ENCODE peak calls at places on chromosomes 6 and 20, in seven cellular contexts. C is PC-3, Y is left ventricle myocardium inferior, X is PC-9, W is RWPE1, N is fibroblast of lung, D is sigmoid colon. B is an unnamed sample.

GRCh38 chr20:13008761-13009681 is at the start of gene SPTLC3:
- DNase-seq in C (peak), Y (no peak), X (peak), W (peak), N (peak), D (peak), B (no peak)

GRCh38 chr6:26312501-26313390 is 52.3 kb upstream of the BTN3A2 start:
- DNase-seq in C (peak), Y (peak), X (peak), W (no peak), N (peak), D (peak), B (peak)

GRCh38 chr20:44033873-44034272 is 119.2 kb downstream of the TOX2 start:
- DNase-seq in C (no peak), Y (no peak), X (no peak), W (no peak), N (no peak), D (peak), B (no peak)

GRCh38 chr20:47790032-47790965 is 5.0 kb upstream of the SULF2 start:
- DNase-seq in C (peak), Y (no peak), X (no peak), W (peak), N (peak), D (no peak), B (no peak)

GRCh38 chr6:160996316-160996715 is 4.7 kb downstream of the MAP3K4 start:
- DNase-seq in C (peak), Y (no peak), X (no peak), W (peak), N (peak), D (no peak), B (no peak)

GRCh38 chr6:142642651-142643050 is 302.3 kb downstream of the HIVEP2 start:
- DNase-seq in C (no peak), Y (no peak), X (no peak), W (no peak), N (peak), D (no peak), B (no peak)

GRCh38 chr20:31710423-31711250 is 12.0 kb downstream of the BCL2L1 start:
- DNase-seq in C (peak), Y (peak), X (peak), W (peak), N (peak), D (peak), B (peak)

GRCh38 chr20:48153523-48153922 is 368.2 kb upstream of the SULF2 start:
- DNase-seq in C (peak), Y (no peak), X (no peak), W (peak), N (peak), D (no peak), B (no peak)

GRCh38 chr20:60718743-60719142 is 533.3 kb upstream of the CDH4 start:
- DNase-seq in C (no peak), Y (no peak), X (no peak), W (no peak), N (no peak), D (no peak), B (no peak)

GRCh38 chr6:112218563-112218962 is 35.8 kb downstream of the LAMA4 start:
- DNase-seq in C (no peak), Y (peak), X (no peak), W (no peak), N (peak), D (peak), B (no peak)

GRCh38 chr6:110527516-110527915 is 51.1 kb upstream of the SLC22A16 start:
- DNase-seq in C (no peak), Y (no peak), X (no peak), W (no peak), N (no peak), D (no peak), B (no peak)

GRCh38 chr6:169513478-169514193 is 188.2 kb downstream of the WDR27 start:
- DNase-seq in C (no peak), Y (no peak), X (no peak), W (no peak), N (no peak), D (no peak), B (no peak)

GRCh38 chr6:137177611-137178010 is 4.2 kb upstream of the IL22RA2 start:
- DNase-seq in C (no peak), Y (no peak), X (no peak), W (no peak), N (no peak), D (no peak), B (no peak)

GRCh38 chr6:44985006-44985405 is 343.1 kb upstream of the RUNX2 start:
- DNase-seq in C (no peak), Y (no peak), X (no peak), W (no peak), N (no peak), D (no peak), B (no peak)

GRCh38 chr6:75154973-75155372 is 50.9 kb downstream of the COL12A1 start:
- DNase-seq in C (no peak), Y (no peak), X (no peak), W (no peak), N (no peak), D (no peak), B (no peak)

GRCh38 chr20:5844063-5844681 is 94.0 kb downstream of the SHLD1 start:
- DNase-seq in C (peak), Y (no peak), X (peak), W (peak), N (peak), D (no peak), B (no peak)

GRCh38 chr6:34423254-34423653 is 2.6 kb downstream of the RPS10 start:
- DNase-seq in C (peak), Y (no peak), X (no peak), W (no peak), N (peak), D (no peak), B (no peak)

GRCh38 chr6:170096803-170097504 is 193.9 kb downstream of the DLL1 start:
- DNase-seq in C (no peak), Y (no peak), X (no peak), W (no peak), N (no peak), D (no peak), B (no peak)

GRCh38 chr6:25660512-25660911 is 8.5 kb downstream of the SCGN start:
- DNase-seq in C (peak), Y (no peak), X (peak), W (peak), N (peak), D (no peak), B (no peak)

GRCh38 chr20:7859371-7859802 is 80.9 kb downstream of the HAO1 start:
- DNase-seq in C (peak), Y (no peak), X (no peak), W (peak), N (peak), D (no peak), B (no peak)

GRCh38 chr20:6501061-6501460 is 266.4 kb upstream of the BMP2 start:
- DNase-seq in C (peak), Y (no peak), X (no peak), W (peak), N (peak), D (no peak), B (no peak)

GRCh38 chr20:35648836-35649235 is 15.9 kb downstream of the CPNE1 start:
- DNase-seq in C (peak), Y (no peak), X (no peak), W (no peak), N (no peak), D (no peak), B (no peak)

GRCh38 chr6:34243131-34243771 is 5.6 kb downstream of the SMIM29 start:
- DNase-seq in C (peak), Y (no peak), X (no peak), W (no peak), N (peak), D (peak), B (no peak)

GRCh38 chr20:50804453-50805348 is 9.8 kb downstream of the BCAS4 start:
- DNase-seq in C (no peak), Y (no peak), X (no peak), W (no peak), N (no peak), D (no peak), B (no peak)

GRCh38 chr20:34368547-34368946 is 5.5 kb downstream of the ITCH start:
- DNase-seq in C (peak), Y (no peak), X (no peak), W (no peak), N (no peak), D (no peak), B (no peak)

GRCh38 chr6:146999766-147000165 is 204.5 kb upstream of the STXBP5 start:
- DNase-seq in C (no peak), Y (no peak), X (no peak), W (no peak), N (no peak), D (no peak), B (no peak)

GRCh38 chr6:152669894-152670293 is 27.8 kb upstream of the MYCT1 start:
- DNase-seq in C (peak), Y (no peak), X (no peak), W (peak), N (peak), D (no peak), B (no peak)

GRCh38 chr20:61899971-61900370 is 165.7 kb downstream of the TAF4 start:
- DNase-seq in C (no peak), Y (no peak), X (no peak), W (no peak), N (peak), D (no peak), B (no peak)

GRCh38 chr6:45421700-45422540 is 44.2 kb upstream of the SUPT3H start:
- DNase-seq in C (peak), Y (peak), X (peak), W (no peak), N (peak), D (peak), B (no peak)

GRCh38 chr6:3301506-3301905 is 42.8 kb downstream of the PSMG4 start:
- DNase-seq in C (no peak), Y (no peak), X (no peak), W (no peak), N (no peak), D (peak), B (no peak)

GRCh38 chr20:49889245-49889942 is 25.9 kb downstream of the SPATA2 start:
- DNase-seq in C (no peak), Y (no peak), X (no peak), W (no peak), N (no peak), D (peak), B (no peak)

DNA sequence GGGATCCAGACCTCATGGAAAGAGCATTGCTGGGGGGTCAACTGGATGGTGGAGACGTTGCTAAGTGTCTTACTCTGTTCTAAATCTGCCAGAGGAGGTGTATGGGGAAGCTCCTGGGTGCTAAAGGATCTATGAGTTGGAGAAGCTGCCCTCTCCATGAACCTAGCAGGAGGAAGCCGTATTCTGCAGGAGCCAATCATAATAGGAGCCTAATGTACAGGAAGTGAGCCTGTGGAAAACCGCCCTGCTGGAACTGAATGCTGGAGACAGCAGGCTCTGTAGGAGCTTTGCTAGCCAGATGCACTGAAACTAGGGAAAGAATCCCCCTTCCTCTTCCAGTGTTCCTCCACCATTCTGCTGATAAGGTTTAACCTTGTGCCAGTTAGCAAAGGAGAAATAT is 10.9 kb downstream of the CASP8AP2 start:
- DNase-seq in C (no peak), Y (no peak), X (no peak), W (no peak), N (peak), D (no peak), B (no peak)
- H3K27ac ChIP-seq in C (no peak), Y (peak), X (no peak), W (no peak), N (no peak), D (no peak), B (no peak)

DNA sequence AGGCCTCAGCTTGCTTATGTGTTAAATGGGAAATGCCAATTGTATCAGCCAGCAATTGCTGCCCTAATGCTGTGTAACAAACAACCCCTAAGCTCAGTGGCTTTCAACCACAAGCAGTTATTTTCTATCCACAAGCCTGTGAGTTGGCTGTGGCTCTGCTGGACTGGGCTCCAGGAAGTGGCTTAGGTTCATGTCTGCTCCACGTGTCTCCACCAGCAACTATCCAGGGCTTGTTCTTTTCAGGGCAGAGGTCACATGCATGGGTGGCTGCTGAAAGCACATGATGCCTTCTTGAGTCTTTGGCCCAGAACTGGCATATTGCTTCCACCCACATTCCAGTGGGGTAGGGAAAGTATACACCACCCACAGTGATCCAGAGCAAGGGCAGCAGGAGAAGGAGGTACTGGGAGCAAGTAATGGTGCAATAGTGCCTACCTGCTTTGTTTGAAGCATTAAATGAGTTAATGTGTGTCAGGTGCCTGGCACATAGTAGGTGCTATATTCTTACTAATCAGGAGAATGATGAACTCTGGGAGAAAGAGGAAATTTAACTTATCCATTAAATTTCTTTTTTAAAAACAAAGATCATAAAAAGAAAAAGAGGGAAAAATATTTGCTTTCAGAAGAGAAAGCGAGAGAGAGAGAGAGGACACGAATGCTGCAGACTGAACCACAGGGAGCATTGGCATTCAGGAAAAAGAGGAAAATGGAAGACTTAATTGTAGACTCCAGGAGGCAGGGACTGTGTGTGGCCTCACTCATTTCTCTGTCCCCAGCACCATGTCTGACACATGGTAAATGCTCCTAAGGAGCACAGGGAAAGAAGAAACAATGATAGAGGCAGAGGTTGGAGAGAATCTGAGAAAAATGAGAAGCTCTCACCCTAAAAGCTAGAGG is 25.2 kb upstream of the RNF24 start:
- DNase-seq in C (peak), Y (no peak), X (no peak), W (no peak), N (peak), D (peak), B (no peak)
- H3K27ac ChIP-seq in C (no peak), Y (no peak), X (peak), W (peak), N (no peak), D (no peak), B (no peak)

GRCh38 chr6:13454286-13455221 is 32.8 kb downstream of the GFOD1 start:
- DNase-seq in C (peak), Y (peak), X (no peak), W (no peak), N (peak), D (peak), B (peak)

GRCh38 chr6:13453172-13453552 is 34.2 kb downstream of the GFOD1 start:
- DNase-seq in C (peak), Y (no peak), X (no peak), W (no peak), N (no peak), D (no peak), B (no peak)

GRCh38 chr6:13452346-13453171 is 34.8 kb downstream of the GFOD1 start:
- DNase-seq in C (no peak), Y (no peak), X (no peak), W (no peak), N (no peak), D (peak), B (no peak)

GRCh38 chr6:13455604-13456003 is 31.8 kb downstream of the GFOD1 start:
- DNase-seq in C (no peak), Y (no peak), X (no peak), W (no peak), N (no peak), D (no peak), B (peak)

DNA sequence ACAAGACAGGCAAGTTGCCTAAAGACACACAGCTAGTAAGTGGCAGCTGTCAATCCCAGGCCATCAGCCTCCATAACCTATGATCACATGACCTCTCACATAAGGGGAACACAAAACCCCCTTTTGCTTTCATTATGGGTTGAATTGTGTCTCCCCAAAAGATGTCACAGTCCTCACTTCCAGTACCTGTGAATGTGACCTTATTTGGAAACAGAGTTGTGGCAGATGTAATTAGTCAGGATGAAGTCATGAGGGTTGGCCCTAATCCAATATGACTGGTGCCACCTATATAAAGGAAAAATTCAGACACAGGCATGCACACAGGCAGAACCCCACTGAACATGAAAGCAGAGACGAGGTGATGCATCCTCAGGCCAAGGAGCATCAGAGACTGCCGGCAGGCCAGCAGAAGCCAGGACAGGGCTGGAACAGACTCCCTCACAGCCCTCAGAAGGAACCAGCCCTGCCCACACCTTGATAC is 33.6 kb downstream of the GFOD1 start:
- DNase-seq in C (peak), Y (no peak), X (peak), W (peak), N (peak), D (no peak), B (no peak)
- H3K27ac ChIP-seq in C (peak), Y (peak), X (peak), W (peak), N (no peak), D (peak), B (peak)

GRCh38 chr20:58894652-58895051 is 42.1 kb downstream of the GNAS start:
- DNase-seq in C (no peak), Y (no peak), X (no peak), W (no peak), N (no peak), D (no peak), B (no peak)
- H3K27ac ChIP-seq in C (no peak), Y (peak), X (no peak), W (no peak), N (no peak), D (peak), B (no peak)

GRCh38 chr6:36757206-36757605 is 59.6 kb downstream of the RAB44 start:
- DNase-seq in C (no peak), Y (no peak), X (no peak), W (no peak), N (no peak), D (no peak), B (no peak)
- H3K27ac ChIP-seq in C (no peak), Y (no peak), X (no peak), W (no peak), N (no peak), D (no peak), B (no peak)

DNA sequence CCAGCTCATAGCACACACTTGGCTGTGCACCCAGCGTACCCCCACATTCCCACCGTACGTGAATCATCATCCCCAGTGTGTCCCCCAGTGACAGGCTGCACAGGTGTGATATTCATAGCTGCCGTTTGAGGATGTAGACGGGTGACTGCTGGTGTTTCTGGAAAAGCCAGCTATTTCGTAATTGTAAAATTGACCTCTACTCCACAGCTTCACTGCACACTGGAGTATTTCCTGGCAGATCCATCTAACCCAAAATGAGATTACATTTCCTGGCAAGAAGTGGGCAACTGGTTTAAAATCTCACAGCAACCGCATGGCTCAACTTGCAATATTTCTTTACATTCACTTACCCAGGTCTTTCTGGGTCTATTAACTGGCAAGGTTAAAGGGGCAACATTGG is 30.3 kb downstream of the CD83 start:
- DNase-seq in C (peak), Y (no peak), X (no peak), W (no peak), N (no peak), D (no peak), B (no peak)
- H3K27ac ChIP-seq in C (no peak), Y (no peak), X (no peak), W (no peak), N (no peak), D (no peak), B (no peak)